ENCODE peak calls at places on chromosomes 4 and X, in ten cellular contexts. H is psoas muscle; I is neuronal stem cell; F is cardiac fibroblast; P is mesenchymal stem cell; A is mucosa of descending colon; V is CD4-positive, CD25-positive, alpha-beta regulatory T cell; K is tibial artery; M is hepatocyte; Z is body of pancreas. E is an unnamed sample.

GRCh38 chr4:183493246-183493645 is 11.6 kb upstream of the ING2 start:
- DNase-seq in H (no peak), I (no peak), F (no peak), P (no peak), A (no peak), V (no peak), K (no peak), M (no peak), Z (no peak), E (no peak)

GRCh38 chr4:186693159-186693815 is 30.4 kb downstream of the FAT1 start:
- DNase-seq in H (peak), I (no peak), F (peak), P (peak), A (peak), V (no peak), K (peak), M (no peak), Z (peak), E (peak)

GRCh38 chr4:153341575-153342090 is 2.9 kb upstream of the MND1 start:
- DNase-seq in H (no peak), I (no peak), F (peak), P (peak), A (no peak), V (no peak), K (no peak), M (peak), Z (no peak), E (no peak)

GRCh38 chr4:128707864-128708263 is 101.6 kb upstream of the JADE1 start:
- DNase-seq in H (no peak), I (no peak), F (no peak), P (no peak), A (no peak), V (no peak), K (no peak), M (no peak), Z (peak), E (no peak)

GRCh38 chr4:107575243-107575642 is 144.8 kb downstream of the PAPSS1 start:
- DNase-seq in H (no peak), I (no peak), F (no peak), P (no peak), A (no peak), V (no peak), K (no peak), M (no peak), Z (no peak), E (no peak)

GRCh38 chr4:145130130-145130529 is 32.0 kb downstream of the ABCE1 start:
- DNase-seq in H (no peak), I (no peak), F (no peak), P (no peak), A (no peak), V (no peak), K (no peak), M (no peak), Z (no peak), E (no peak)

GRCh38 chr4:152503606-152504290 is 32.1 kb downstream of the FBXW7 start:
- DNase-seq in H (no peak), I (no peak), F (peak), P (no peak), A (no peak), V (no peak), K (no peak), M (no peak), Z (no peak), E (no peak)

GRCh38 chr4:174096456-174096855 is 187.0 kb downstream of the FBXO8 start:
- DNase-seq in H (no peak), I (no peak), F (no peak), P (no peak), A (no peak), V (no peak), K (no peak), M (no peak), Z (no peak), E (no peak)

GRCh38 chr4:5964030-5964429 is 54.2 kb downstream of the C4orf50 start:
- DNase-seq in H (no peak), I (no peak), F (no peak), P (no peak), A (no peak), V (no peak), K (no peak), M (no peak), Z (no peak), E (no peak)

GRCh38 chr4:25065901-25066610 is 35.3 kb upstream of the LGI2 start:
- DNase-seq in H (no peak), I (no peak), F (peak), P (no peak), A (no peak), V (no peak), K (no peak), M (no peak), Z (no peak), E (peak)

GRCh38 chrX:2692221-2693122 is 1.4 kb downstream of the CD99 start:
- DNase-seq in H (peak), I (no peak), F (peak), P (no peak), A (peak), V (peak), K (peak), M (peak), Z (peak), E (no peak)

GRCh38 chr4:62434921-62435320 is 1234.8 kb downstream of the ADGRL3 start:
- DNase-seq in H (no peak), I (no peak), F (no peak), P (no peak), A (no peak), V (no peak), K (no peak), M (no peak), Z (no peak), E (no peak)

GRCh38 chr4:154049457-154050181 is 260.7 kb upstream of the SFRP2 start:
- DNase-seq in H (no peak), I (no peak), F (peak), P (peak), A (peak), V (no peak), K (no peak), M (peak), Z (no peak), E (peak)

GRCh38 chrX:24498975-24499374 is 33.9 kb downstream of the PDK3 start:
- DNase-seq in H (no peak), I (no peak), F (peak), P (peak), A (no peak), V (peak), K (no peak), M (peak), Z (no peak), E (no peak)

GRCh38 chr4:88446124-88446523 is 10.8 kb upstream of the HERC5 start:
- DNase-seq in H (no peak), I (no peak), F (peak), P (no peak), A (no peak), V (no peak), K (no peak), M (no peak), Z (no peak), E (no peak)

GRCh38 chr4:140004580-140005314 is 149.2 kb downstream of the MAML3 start:
- DNase-seq in H (peak), I (peak), F (peak), P (peak), A (no peak), V (no peak), K (peak), M (peak), Z (peak), E (no peak)

GRCh38 chrX:150763810-150764209 is 70.6 kb downstream of the MTMR1 start:
- DNase-seq in H (no peak), I (peak), F (no peak), P (no peak), A (no peak), V (no peak), K (no peak), M (no peak), Z (no peak), E (no peak)

GRCh38 chr4:10299601-10300000 is 157.6 kb downstream of the ZNF518B start:
- DNase-seq in H (no peak), I (no peak), F (peak), P (no peak), A (no peak), V (no peak), K (no peak), M (no peak), Z (no peak), E (no peak)

GRCh38 chr4:34323549-34324325 is 1920.6 kb downstream of the ARAP2 start:
- DNase-seq in H (no peak), I (no peak), F (peak), P (peak), A (no peak), V (no peak), K (no peak), M (no peak), Z (no peak), E (peak)

GRCh38 chr4:55592014-55592413 is at the start of gene PDCL2:
- DNase-seq in H (peak), I (no peak), F (no peak), P (no peak), A (no peak), V (no peak), K (peak), M (peak), Z (no peak), E (no peak)

GRCh38 chr4:12993923-12994322 is 490.2 kb downstream of the RAB28 start:
- DNase-seq in H (no peak), I (no peak), F (no peak), P (no peak), A (no peak), V (no peak), K (no peak), M (no peak), Z (no peak), E (no peak)

GRCh38 chrX:21926527-21927278 is 13.8 kb upstream of the SMS start:
- DNase-seq in H (no peak), I (no peak), F (peak), P (peak), A (no peak), V (peak), K (no peak), M (peak), Z (no peak), E (peak)

GRCh38 chrX:32673193-32673592 is 538.2 kb downstream of the DMD start:
- DNase-seq in H (no peak), I (no peak), F (peak), P (peak), A (no peak), V (no peak), K (no peak), M (peak), Z (no peak), E (no peak)

GRCh38 chrX:45157647-45158046 is 43.0 kb downstream of the DIPK2B start:
- DNase-seq in H (no peak), I (no peak), F (no peak), P (no peak), A (no peak), V (no peak), K (no peak), M (no peak), Z (no peak), E (no peak)

GRCh38 chrX:125998432-125998831 is 167.7 kb downstream of the DCAF12L2 start:
- DNase-seq in H (no peak), I (no peak), F (peak), P (no peak), A (no peak), V (peak), K (no peak), M (peak), Z (no peak), E (no peak)

GRCh38 chr4:170990989-170991589 is 822.1 kb upstream of the GALNTL6 start:
- DNase-seq in H (no peak), I (peak), F (no peak), P (peak), A (peak), V (no peak), K (no peak), M (peak), Z (peak), E (no peak)

GRCh38 chr4:60619531-60620305 is 580.4 kb upstream of the ADGRL3 start:
- DNase-seq in H (no peak), I (no peak), F (peak), P (no peak), A (no peak), V (no peak), K (no peak), M (no peak), Z (no peak), E (no peak)

GRCh38 chr4:74109116-74109791 is 10.3 kb upstream of the CXCL2 start:
- DNase-seq in H (peak), I (no peak), F (peak), P (peak), A (peak), V (no peak), K (no peak), M (peak), Z (no peak), E (peak)

GRCh38 chr4:74108457-74109115 is 9.6 kb upstream of the CXCL2 start:
- DNase-seq in H (no peak), I (no peak), F (no peak), P (no peak), A (no peak), V (no peak), K (no peak), M (no peak), Z (no peak), E (no peak)

GRCh38 chr4:74111576-74111975 is 12.6 kb upstream of the CXCL2 start:
- DNase-seq in H (no peak), I (no peak), F (no peak), P (no peak), A (no peak), V (no peak), K (no peak), M (no peak), Z (no peak), E (no peak)

GRCh38 chr4:74110670-74111069 is 11.7 kb upstream of the CXCL2 start:
- DNase-seq in H (no peak), I (no peak), F (peak), P (no peak), A (no peak), V (no peak), K (no peak), M (no peak), Z (no peak), E (no peak)

DNA sequence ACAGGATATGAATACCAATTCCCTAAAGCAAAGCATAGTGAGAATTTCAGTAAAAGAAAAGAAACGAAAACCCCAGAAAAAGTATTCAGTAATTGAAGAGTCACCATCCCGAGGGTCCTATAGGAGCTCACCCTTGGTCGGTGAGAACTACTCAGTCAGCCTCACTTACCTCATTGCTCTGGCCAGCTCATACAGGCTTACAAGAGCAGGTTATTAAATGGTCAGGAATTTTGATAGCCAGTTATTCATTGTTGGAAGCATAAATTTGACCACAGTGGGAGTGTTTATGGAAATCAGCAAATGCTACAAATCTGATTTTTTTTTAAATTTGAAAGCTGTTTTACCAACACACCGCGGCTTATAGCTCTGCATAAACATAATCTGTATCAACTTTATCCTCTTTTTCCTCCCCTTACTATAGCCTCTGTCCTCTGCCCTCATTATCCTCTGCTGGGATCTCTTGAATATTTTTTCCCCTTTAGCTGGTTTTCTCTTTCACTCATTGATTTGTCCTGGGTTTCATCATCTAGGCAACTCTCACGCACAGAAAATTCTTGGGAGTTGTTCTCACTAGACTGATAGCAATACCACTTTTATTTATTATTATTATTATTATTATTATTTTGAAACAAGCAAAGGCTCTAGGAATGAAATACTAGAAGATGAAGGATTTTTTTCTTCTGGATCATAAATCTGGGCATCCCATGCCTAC is 11.1 kb upstream of the CXCL2 start:
- DNase-seq in H (no peak), I (no peak), F (peak), P (peak), A (no peak), V (no peak), K (no peak), M (no peak), Z (peak), E (peak)
- H3K4me3 ChIP-seq in H (no peak), I (no peak), F (no peak), P (peak), A (no peak), V (no peak), K (no peak), M (no peak), Z (no peak), E (no peak)

GRCh38 chr4:3042226-3042625 is 32.1 kb downstream of the HTT-AS start:
- DNase-seq in H (no peak), I (no peak), F (no peak), P (no peak), A (no peak), V (no peak), K (no peak), M (no peak), Z (no peak), E (no peak)
- H3K4me3 ChIP-seq in H (peak), I (no peak), F (no peak), P (peak), A (no peak), V (peak), K (peak), M (no peak), Z (no peak), E (peak)

DNA sequence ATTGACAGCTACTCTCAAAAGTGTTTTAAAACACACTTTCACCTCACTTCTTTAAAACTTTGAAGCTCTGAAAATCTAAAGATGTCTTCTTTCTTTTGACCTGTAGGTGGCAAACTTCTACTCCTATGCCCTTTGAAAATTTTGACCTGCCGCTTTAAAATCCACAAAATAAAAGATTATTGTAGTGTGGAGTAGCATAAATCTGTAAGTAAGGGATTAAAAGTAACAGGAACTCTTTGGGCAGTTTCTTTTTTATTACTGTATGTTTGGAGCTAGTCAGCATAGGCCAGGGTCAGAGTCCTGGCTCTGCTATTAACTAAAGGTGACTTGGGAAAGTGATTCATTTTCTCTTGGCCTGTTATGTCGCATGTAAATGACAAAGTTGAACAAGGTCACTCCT is 25.5 kb downstream of the BBS12 start:
- DNase-seq in H (no peak), I (no peak), F (peak), P (peak), A (peak), V (peak), K (no peak), M (peak), Z (no peak), E (no peak)
- H3K4me3 ChIP-seq in H (no peak), I (no peak), F (no peak), P (no peak), A (no peak), V (no peak), K (no peak), M (no peak), Z (no peak), E (no peak)

GRCh38 chrX:71393919-71394318 is 27.8 kb downstream of the TAF1 start:
- DNase-seq in H (no peak), I (no peak), F (no peak), P (no peak), A (no peak), V (no peak), K (no peak), M (no peak), Z (no peak), E (no peak)
- H3K4me3 ChIP-seq in H (no peak), I (no peak), F (no peak), P (no peak), A (no peak), V (no peak), K (no peak), M (no peak), Z (no peak), E (no peak)

E was measured in skeletal muscle cell.